ENCODE peak calls at places on chromosome 9, in ten cellular contexts. F, U, L, R, V, T, H, Q, M and D are unnamed samples.
A peak's percentile ranks its signal among the peaks of the same experiment; 100 is the strongest.

GRCh38 chr9:105901514-105902109 is 207.3 kb downstream of the TMEM38B start:
- DNase-seq in V (peak; percentile 23), T (peak; percentile 20), M (peak; percentile 3), U (no peak), Q (peak; percentile 16), L (peak; percentile 19), H (peak; percentile 62), F (peak; percentile 37), R (peak; percentile 58), D (no peak)

GRCh38 chr9:121138973-121139372 is 62.7 kb downstream of the RAB14 start:
- DNase-seq in Q (no peak), H (no peak), T (peak; percentile 20), U (no peak), F (no peak), R (no peak), M (no peak), V (no peak), L (no peak), D (no peak)

GRCh38 chr9:112091805-112092204 is 83.3 kb downstream of the SUSD1 start:
- DNase-seq in Q (no peak), T (peak; percentile 22), V (no peak), R (peak; percentile 47), H (no peak), M (peak; percentile 36), L (peak; percentile 37), U (no peak), F (no peak), D (no peak)

GRCh38 chr9:97502222-97502983 is 937 bp downstream of the TMOD1 start:
- DNase-seq in Q (no peak), H (peak; percentile 81), L (no peak), F (no peak), V (peak; percentile 36), M (no peak), T (no peak), U (peak; percentile 49), R (no peak), D (no peak)

GRCh38 chr9:107633375-107633774 is 143.8 kb upstream of the KLF4 start:
- DNase-seq in H (no peak), Q (no peak), R (no peak), F (no peak), T (no peak), L (no peak), U (no peak), V (no peak), M (no peak), D (no peak)

GRCh38 chr9:101711330-101711941 is 27.0 kb downstream of the GRIN3A start:
- DNase-seq in H (no peak), V (no peak), L (peak; percentile 22), Q (peak; percentile 34), F (peak; percentile 3), M (no peak), U (no peak), T (no peak), R (no peak), D (peak; percentile 25)

GRCh38 chr9:132849168-132849831 is 28.8 kb downstream of the AK8 start:
- DNase-seq in M (no peak), U (no peak), H (no peak), F (no peak), L (no peak), Q (no peak), T (no peak), V (peak; percentile 28), R (peak; percentile 53), D (no peak)

GRCh38 chr9:98577446-98577845 is 131.3 kb downstream of the GABBR2 start:
- DNase-seq in L (no peak), T (no peak), F (no peak), M (no peak), R (no peak), H (no peak), U (no peak), Q (no peak), V (no peak), D (no peak)

GRCh38 chr9:127249877-127250276 is 14.7 kb upstream of the GARNL3 start:
- DNase-seq in M (no peak), U (no peak), R (no peak), F (no peak), H (no peak), Q (no peak), T (no peak), V (no peak), L (no peak), D (no peak)

GRCh38 chr9:96279927-96280326 is 22.0 kb downstream of the HSD17B3 start:
- DNase-seq in T (no peak), R (no peak), L (no peak), V (no peak), M (no peak), U (no peak), F (peak; percentile 27), H (no peak), Q (no peak), D (no peak)

GRCh38 chr9:70566743-70567142 is 152.3 kb upstream of the KLF9 start:
- DNase-seq in V (no peak), F (no peak), T (no peak), H (no peak), U (no peak), M (no peak), L (no peak), Q (no peak), R (no peak), D (no peak)

GRCh38 chr9:112174965-112175795 is at the start of gene SUSD1:
- DNase-seq in U (peak; percentile 74), R (peak; percentile 32), V (peak; percentile 58), F (no peak), Q (no peak), L (peak; percentile 49), T (peak; percentile 27), H (peak; percentile 67), M (no peak), D (no peak)

GRCh38 chr9:92680166-92681119 is 10.5 kb upstream of the IPPK start:
- DNase-seq in T (peak; percentile 51), H (no peak), F (peak; percentile 81), V (no peak), L (peak; percentile 95), R (no peak), Q (no peak), M (peak; percentile 23), U (no peak), D (no peak)

GRCh38 chr9:136153381-136154065 is 34.8 kb upstream of the TMEM250 start:
- DNase-seq in U (no peak), V (no peak), M (no peak), F (no peak), L (no peak), H (no peak), T (no peak), Q (no peak), R (no peak), D (no peak)

GRCh38 chr9:83981126-83981871 is 694 bp downstream of the RMI1 start:
- DNase-seq in L (peak; percentile 77), R (peak; percentile 54), U (no peak), M (peak; percentile 35), T (peak; percentile 36), Q (peak; percentile 70), H (no peak), V (no peak), F (peak; percentile 69), D (no peak)

GRCh38 chr9:6897831-6898230 is 140.1 kb downstream of the KDM4C start:
- DNase-seq in M (no peak), H (no peak), L (no peak), F (no peak), V (no peak), U (no peak), R (no peak), T (no peak), Q (no peak), D (no peak)

GRCh38 chr9:90019596-90019995 is 414.8 kb downstream of the GADD45G start:
- DNase-seq in H (no peak), Q (no peak), L (no peak), R (no peak), M (no peak), V (no peak), F (no peak), T (no peak), U (no peak), D (no peak)
- H3K27ac ChIP-seq in H (no peak overlapping the region), Q (no peak overlapping the region), L (no peak overlapping the region), R (no peak overlapping the region), M (no peak overlapping the region), V (no peak overlapping the region), F (no peak overlapping the region), T (no peak overlapping the region), U (no peak overlapping the region), D (no peak overlapping the region)

DNA sequence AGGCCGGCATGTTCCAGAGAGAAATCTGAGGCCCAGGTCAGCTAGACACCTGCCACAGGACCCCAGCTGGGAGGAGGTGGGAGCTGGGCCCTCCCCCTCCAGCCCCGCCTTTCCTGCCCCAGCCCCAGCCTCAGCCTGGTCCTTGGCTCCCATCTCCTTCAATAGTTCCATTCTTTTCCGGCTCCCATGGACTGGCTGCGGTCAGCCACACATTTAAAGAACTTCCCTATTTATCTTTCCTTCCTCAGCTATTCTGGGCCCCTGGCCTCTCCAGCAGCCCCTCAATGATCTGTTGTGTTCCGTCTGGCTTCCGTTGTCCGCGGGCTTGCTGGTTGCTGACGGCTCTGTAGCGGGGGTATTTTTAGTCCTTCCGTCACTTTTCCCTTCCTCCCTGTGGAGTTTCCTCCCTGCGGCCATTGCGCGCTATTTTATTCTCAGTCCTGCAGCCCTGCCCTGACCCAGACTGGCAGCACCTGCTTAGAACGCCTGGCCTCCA is 73.8 kb downstream of the AMBP start:
- DNase-seq in F (no peak), L (no peak), Q (no peak), U (no peak), M (no peak), R (peak; percentile 75), T (peak; percentile 65), V (peak; percentile 54), H (peak; percentile 68), D (no peak)
- H3K36me3 ChIP-seq in F (peaks cover 4% of the 10 kb centered on the region), L (no peaks in the 10 kb centered on the region), Q (no peaks in the 10 kb centered on the region), U (no peaks in the 10 kb centered on the region), M (peaks cover 56% of the 10 kb centered on the region), R (peaks cover 17% of the 10 kb centered on the region), T (peaks cover 15% of the 10 kb centered on the region), V (peaks cover 10% of the 10 kb centered on the region), H (peaks cover 5% of the 10 kb centered on the region), D (peaks cover 11% of the 10 kb centered on the region)

DNA sequence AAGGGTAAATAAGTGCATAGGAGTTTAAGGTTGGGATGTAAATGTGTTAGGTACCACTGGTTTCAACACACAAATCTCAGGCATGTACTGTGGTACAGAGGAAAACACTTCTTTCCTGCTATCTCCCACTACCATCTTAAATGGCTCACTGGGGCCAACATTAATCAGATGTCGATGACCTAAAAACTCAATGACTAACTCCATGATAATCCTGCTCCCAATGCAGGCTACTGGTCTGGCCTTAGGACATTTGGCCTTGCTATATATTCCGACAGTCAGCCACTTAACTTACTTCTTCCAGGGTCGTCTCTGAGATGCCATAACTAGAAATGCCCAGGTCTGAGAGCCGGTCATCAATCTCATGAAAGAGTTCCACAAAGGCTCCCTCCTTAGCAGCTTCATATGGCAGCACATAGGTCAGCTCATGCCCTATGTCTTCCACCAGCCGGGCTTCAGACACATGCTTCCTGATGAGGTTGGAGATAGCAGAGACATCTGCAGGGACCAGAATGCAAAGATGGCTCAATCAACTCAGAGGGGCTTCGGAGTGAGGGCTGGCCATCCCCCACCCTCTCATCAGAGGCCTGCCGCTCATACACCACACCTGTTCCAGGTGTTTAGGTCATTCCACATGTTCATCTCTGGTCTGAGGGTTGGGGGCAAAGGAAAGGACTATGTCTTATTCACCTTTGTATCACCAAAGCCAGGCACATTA is 52.1 kb downstream of the NIPSNAP3B start:
- DNase-seq in Q (no peak), U (no peak), R (no peak), V (no peak), M (no peak), T (no peak), L (no peak), H (no peak), F (no peak), D (no peak)
- H3K27ac ChIP-seq in Q (no peak overlapping the region), U (no peak overlapping the region), R (no peak overlapping the region), V (no peak overlapping the region), M (no peak overlapping the region), T (no peak overlapping the region), L (no peak overlapping the region), H (no peak overlapping the region), F (no peak overlapping the region), D (no peak overlapping the region)

GRCh38 chr9:8420416-8420815 is 620.8 kb upstream of the DMAC1 start:
- DNase-seq in U (no peak), R (no peak), T (no peak), F (no peak), H (no peak), Q (no peak), M (no peak), V (no peak), L (no peak), D (no peak)
- H3K36me3 ChIP-seq in U (no peaks in the 10 kb centered on the region), R (peaks cover 4% of the 10 kb centered on the region), T (no peaks in the 10 kb centered on the region), F (no peaks in the 10 kb centered on the region), H (no peaks in the 10 kb centered on the region), Q (no peaks in the 10 kb centered on the region), M (no peaks in the 10 kb centered on the region), V (no peaks in the 10 kb centered on the region), L (no peaks in the 10 kb centered on the region), D (no peaks in the 10 kb centered on the region)